ENCODE peak calls at places on chromosomes 13 and 19, in nine cellular contexts. X is mesendoderm, Z is endothelial cell of umbilical vein, W is IMR-90, A is fibroblast of lung, Q is H1, P is endodermal cell, S is colonic mucosa, V is HCT116. Y is an unnamed sample. For H3K4me1 and H3K36me3, the result is how much of the 10 kb centered on the place peaks cover.

GRCh38 chr13:71797487-71797886 is 69.5 kb downstream of the DACH1 start:
- DNase-seq in X (no peak), A (no peak), Z (no peak), S (no peak), Q (no peak), P (no peak), V (no peak), W (no peak), Y (no peak)

GRCh38 chr19:1132625-1133383 is 29.0 kb downstream of the GPX4 start:
- DNase-seq in W (no peak), P (no peak), S (no peak), Q (no peak), Z (no peak), V (no peak), A (no peak), X (no peak), Y (no peak)

GRCh38 chr13:23949200-23949599 is 51.9 kb upstream of the C1QTNF9B start:
- DNase-seq in Q (no peak), Z (no peak), A (no peak), W (no peak), X (no peak), S (no peak), V (no peak), P (no peak), Y (no peak)

GRCh38 chr13:36680918-36681317 is 7.1 kb downstream of the SERTM1 start:
- DNase-seq in S (no peak), A (peak), Q (no peak), Z (no peak), X (no peak), P (no peak), W (no peak), V (no peak), Y (no peak)

GRCh38 chr13:49353908-49354307 is 90.0 kb downstream of the CAB39L start:
- DNase-seq in P (no peak), X (no peak), A (no peak), Q (no peak), W (no peak), S (no peak), V (no peak), Z (no peak), Y (no peak)

GRCh38 chr19:15288146-15288963 is 44.0 kb downstream of the BRD4 start:
- DNase-seq in S (no peak), X (no peak), W (peak), Q (no peak), P (no peak), A (no peak), V (no peak), Z (peak), Y (no peak)

GRCh38 chr13:97353927-97354326 is 80.0 kb upstream of the RAP2A start:
- DNase-seq in P (no peak), Q (no peak), S (no peak), W (peak), V (no peak), A (peak), Z (no peak), X (no peak), Y (no peak)

GRCh38 chr19:6536138-6536671 is 5.4 kb downstream of the TNFSF9 start:
- DNase-seq in Q (no peak), A (peak), P (peak), X (peak), V (peak), S (peak), Z (peak), W (no peak), Y (peak)

GRCh38 chr13:83286737-83287136 is 595.5 kb downstream of the SLITRK1 start:
- DNase-seq in A (no peak), S (no peak), X (no peak), Q (no peak), W (peak), V (no peak), Z (no peak), P (no peak), Y (peak)

GRCh38 chr19:28746486-28746885 is 466.5 kb downstream of the UQCRFS1 start:
- DNase-seq in S (no peak), Q (no peak), W (no peak), X (no peak), A (no peak), Z (no peak), V (no peak), P (no peak), Y (no peak)

DNA sequence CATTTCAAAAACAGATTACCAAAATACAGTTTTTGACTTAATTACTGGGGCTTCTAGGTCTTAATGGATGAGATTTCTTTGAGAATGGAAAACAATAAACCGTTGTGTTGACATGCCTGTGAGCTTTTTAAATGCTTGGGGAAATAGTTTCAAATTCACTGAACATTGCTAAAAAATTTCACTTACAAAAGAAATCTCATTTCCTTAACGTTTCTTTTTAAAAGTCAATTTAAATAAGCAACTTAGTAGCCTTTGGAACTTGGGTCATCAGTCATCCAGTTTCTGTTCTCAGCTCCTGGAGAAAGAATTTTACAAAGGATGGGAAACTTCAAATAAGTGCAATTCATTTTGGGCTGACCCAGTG is 4.4 kb downstream of the ZC3H4 start:
- DNase-seq in X (no peak), V (no peak), Z (no peak), P (no peak), Q (no peak), W (no peak), A (no peak), S (no peak), Y (no peak)
- H3K9ac ChIP-seq in X (peak), V (no peak), Z (peak), P (peak), Q (peak), W (peak), A (no peak), S (peak), Y (peak)

GRCh38 chr13:74070065-74070464 is 64.1 kb downstream of the KLF12 start:
- DNase-seq in Q (no peak), A (no peak), P (no peak), Z (no peak), X (no peak), W (no peak), V (no peak), S (no peak), Y (no peak)
- H3K4me1 ChIP-seq in Q (under half), A (under half), P (under half), Z (under half), X (under half), W (under half), V (under half), S (under half), Y (under half)

GRCh38 chr19:33805313-33805712 is 8.6 kb downstream of the KCTD15 start:
- DNase-seq in S (no peak), Q (no peak), W (no peak), A (no peak), P (no peak), V (no peak), X (no peak), Z (no peak), Y (no peak)
- H3K36me3 ChIP-seq in S (under half), Q (under half), W (half or more), A (under half), P (half or more), V (under half), X (under half), Z (under half), Y (under half)

GRCh38 chr19:17680235-17680722 is 7.9 kb downstream of the UNC13A start:
- DNase-seq in Z (peak), S (peak), W (peak), A (peak), V (peak), Q (no peak), P (peak), X (peak), Y (peak)

GRCh38 chr19:17678836-17679235 is 9.3 kb downstream of the UNC13A start:
- DNase-seq in A (no peak), S (no peak), Q (no peak), X (no peak), V (no peak), W (no peak), P (no peak), Z (no peak), Y (no peak)

GRCh38 chr19:17682273-17682672 is 5.9 kb downstream of the UNC13A start:
- DNase-seq in W (no peak), Q (no peak), S (no peak), P (no peak), V (no peak), Z (no peak), A (no peak), X (no peak), Y (no peak)

GRCh38 chr19:17681505-17682125 is 6.5 kb downstream of the UNC13A start:
- DNase-seq in X (peak), P (peak), A (peak), V (no peak), Z (peak), Q (no peak), W (peak), S (peak), Y (peak)

DNA sequence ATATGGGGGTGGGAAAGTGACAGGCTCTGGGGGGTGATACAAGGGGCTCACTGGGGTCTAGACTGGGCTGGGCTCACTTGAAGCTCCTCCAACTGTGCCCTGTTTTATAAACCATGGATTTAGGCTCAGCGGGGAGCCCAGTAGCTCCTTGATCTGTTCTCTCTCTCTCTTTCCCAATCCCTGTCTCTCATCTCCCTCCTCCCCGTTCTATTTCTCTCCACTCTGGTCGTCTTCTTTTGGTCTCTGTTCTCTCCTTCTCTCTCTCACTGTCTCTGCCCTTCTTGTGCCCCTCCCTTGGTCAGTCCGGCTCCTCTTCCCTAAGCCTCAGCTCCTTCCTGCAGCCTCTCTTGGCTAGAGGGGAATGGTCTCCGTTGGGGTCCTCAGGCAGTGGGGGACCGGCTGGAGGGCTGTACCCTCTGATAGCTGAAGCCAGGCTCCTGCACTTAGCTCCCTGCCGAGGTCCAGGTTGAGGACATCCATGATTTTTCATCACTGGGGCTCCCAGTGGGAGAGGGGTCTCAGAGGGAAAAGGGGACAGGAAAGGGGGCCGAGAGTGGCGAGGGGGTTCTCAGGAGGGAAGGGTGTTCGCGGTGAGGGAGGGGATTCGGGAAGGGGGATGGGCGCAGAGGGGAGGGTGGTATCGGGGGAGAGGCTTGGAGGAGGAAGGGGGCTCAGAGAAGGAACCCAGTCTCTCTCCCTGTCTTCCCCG is 8.5 kb downstream of the UNC13A start:
- DNase-seq in W (no peak), S (no peak), V (no peak), A (no peak), X (no peak), Z (no peak), Q (no peak), P (peak), Y (no peak)
- H3K9ac ChIP-seq in W (no peak), S (no peak), V (peak), A (peak), X (peak), Z (peak), Q (no peak), P (no peak), Y (peak)

Y was measured in PC-3.